ENCODE peak calls at places on chromosomes 5 and 9, in six cellular contexts. J, D, M, F, B and A are unnamed samples.

GRCh38 chr5:98794414-98795080 is 21.1 kb downstream of the RGMB start:
- DNase-seq in J (no peak), D (no peak), M (no peak), F (no peak), B (no peak), A (no peak)

GRCh38 chr9:35397216-35397698 is 92.7 kb upstream of the RUSC2 start:
- DNase-seq in J (no peak), D (no peak), M (no peak), F (no peak), B (no peak), A (no peak)

GRCh38 chr5:156469636-156470035 is 142.7 kb downstream of the SGCD start:
- DNase-seq in J (no peak), D (no peak), M (no peak), F (no peak), B (no peak), A (no peak)

GRCh38 chr9:101093620-101094019 is 65.1 kb downstream of the PLPPR1 start:
- DNase-seq in J (no peak), D (peak; percentile 44), M (no peak), F (no peak), B (no peak), A (no peak)

GRCh38 chr5:98504488-98504887 is 269.0 kb upstream of the RGMB start:
- DNase-seq in J (no peak), D (no peak), M (no peak), F (no peak), B (no peak), A (no peak)

GRCh38 chr5:151708126-151708525 is 21.4 kb upstream of the SPARC start:
- DNase-seq in J (no peak), D (peak; percentile 93), M (no peak), F (no peak), B (no peak), A (no peak)

GRCh38 chr5:138942861-138943260 is 67.7 kb upstream of the LRRTM2 start:
- DNase-seq in J (no peak), D (no peak), M (no peak), F (no peak), B (no peak), A (no peak)

GRCh38 chr9:128293091-128293490 is 17.0 kb downstream of the SWI5 start:
- DNase-seq in J (no peak), D (no peak), M (no peak), F (no peak), B (no peak), A (no peak)

GRCh38 chr5:124661317-124662141 is 84.9 kb downstream of the ZNF608 start:
- DNase-seq in J (no peak), D (peak; percentile 95), M (no peak), F (no peak), B (no peak), A (no peak)

GRCh38 chr9:34653131-34653530 is 1.1 kb downstream of the IL11RA start:
- DNase-seq in J (no peak), D (no peak), M (no peak), F (no peak), B (no peak), A (no peak)

GRCh38 chr9:26722755-26723154 is 169.8 kb downstream of the CAAP1 start:
- DNase-seq in J (no peak), D (no peak), M (no peak), F (no peak), B (no peak), A (no peak)

GRCh38 chr5:95731571-95732554 is 727 bp downstream of the RHOBTB3 start:
- DNase-seq in J (peak; percentile 6), D (peak; percentile 52), M (peak; percentile 59), F (peak; percentile 87), B (peak; percentile 54), A (peak; percentile 84)

GRCh38 chr5:123916331-123917121 is 404.5 kb downstream of the CSNK1G3 start:
- DNase-seq in J (no peak), D (peak; percentile 92), M (no peak), F (no peak), B (peak; percentile 41), A (no peak)

GRCh38 chr5:33944543-33945132 is 8.5 kb downstream of the RXFP3 start:
- DNase-seq in J (no peak), D (no peak), M (no peak), F (no peak), B (no peak), A (no peak)

GRCh38 chr5:103356344-103357091 is 98.0 kb downstream of the MACIR start:
- DNase-seq in J (no peak), D (peak; percentile 40), M (no peak), F (no peak), B (no peak), A (no peak)

GRCh38 chr5:54860321-54860720 is 125.1 kb downstream of the ESM1 start:
- DNase-seq in J (no peak), D (no peak), M (no peak), F (no peak), B (no peak), A (no peak)

GRCh38 chr5:87242242-87242641 is 25.4 kb upstream of the RASA1 start:
- DNase-seq in J (no peak), D (no peak), M (no peak), F (no peak), B (no peak), A (no peak)

GRCh38 chr5:158819840-158820620 is 279.7 kb downstream of the EBF1 start:
- DNase-seq in J (no peak), D (peak; percentile 24), M (no peak), F (no peak), B (no peak), A (no peak)

GRCh38 chr5:137147346-137147745 is 351.8 kb downstream of the SPOCK1 start:
- DNase-seq in J (no peak), D (peak; percentile 34), M (no peak), F (no peak), B (no peak), A (no peak)

GRCh38 chr5:173890195-173890951 is 2.2 kb downstream of the CPEB4 start:
- DNase-seq in J (no peak), D (peak; percentile 37), M (no peak), F (no peak), B (no peak), A (peak; percentile 58)

GRCh38 chr9:128180447-128180846 is 10.9 kb downstream of the CIZ1 start:
- DNase-seq in J (no peak), D (no peak), M (no peak), F (no peak), B (no peak), A (no peak)

GRCh38 chr9:137228515-137228967 is 1.2 kb downstream of the RNF224 start:
- DNase-seq in J (no peak), D (no peak), M (no peak), F (no peak), B (no peak), A (no peak)

GRCh38 chr9:131618071-131618479 is 72.8 kb downstream of the PRRT1B start:
- DNase-seq in J (no peak), D (peak; percentile 46), M (no peak), F (no peak), B (peak; percentile 55), A (no peak)

GRCh38 chr5:133696782-133697507 is 84.6 kb upstream of the FSTL4 start:
- DNase-seq in J (no peak), D (no peak), M (no peak), F (no peak), B (no peak), A (peak; percentile 78)

GRCh38 chr5:177132504-177133118 is 962 bp upstream of the NSD1 start:
- DNase-seq in J (peak; percentile 38), D (no peak), M (peak; percentile 78), F (no peak), B (no peak), A (peak; percentile 88)

GRCh38 chr5:143245929-143246561 is 157.4 kb downstream of the NR3C1 start:
- DNase-seq in J (no peak), D (peak; percentile 99), M (no peak), F (no peak), B (no peak), A (no peak)

GRCh38 chr5:35404701-35405100 is 174.4 kb upstream of the PRLR start:
- DNase-seq in J (no peak), D (peak; percentile 16), M (no peak), F (no peak), B (peak; percentile 14), A (no peak)

GRCh38 chr9:138116521-138116920 is 238.9 kb downstream of the CACNA1B start:
- DNase-seq in J (no peak), D (no peak), M (no peak), F (no peak), B (no peak), A (no peak)

GRCh38 chr5:932151-932627 is 39.5 kb downstream of the TRIP13 start:
- DNase-seq in J (no peak), D (no peak), M (no peak), F (peak; percentile 72), B (no peak), A (no peak)

GRCh38 chr5:176440932-176441706 is 7.1 kb upstream of the FAF2 start:
- DNase-seq in J (no peak), D (no peak), M (no peak), F (no peak), B (no peak), A (no peak)

GRCh38 chr9:93958121-93958874 is 3.1 kb upstream of the BARX1 start:
- DNase-seq in J (no peak), D (no peak), M (no peak), F (peak; percentile 74), B (no peak), A (no peak)

GRCh38 chr5:135069895-135070657 is 36.0 kb upstream of the PITX1 start:
- DNase-seq in J (no peak), D (no peak), M (no peak), F (peak; percentile 39), B (no peak), A (no peak)

GRCh38 chr9:89317282-89317681 is 1.0 kb upstream of the SECISBP2 start:
- DNase-seq in J (no peak), D (no peak), M (no peak), F (no peak), B (no peak), A (no peak)

GRCh38 chr5:96870094-96871021 is 5.9 kb upstream of the ERAP2 start:
- DNase-seq in J (no peak), D (peak; percentile 42), M (no peak), F (no peak), B (no peak), A (no peak)

GRCh38 chr5:78634634-78635033 is 13.9 kb downstream of the LHFPL2 start:
- DNase-seq in J (no peak), D (peak; percentile 32), M (no peak), F (peak; percentile 14), B (no peak), A (no peak)

GRCh38 chr9:18675345-18675744 is 201.4 kb downstream of the ADAMTSL1 start:
- DNase-seq in J (no peak), D (no peak), M (no peak), F (no peak), B (no peak), A (no peak)

GRCh38 chr9:135103001-135103446 is 15.6 kb downstream of the OLFM1 start:
- DNase-seq in J (no peak), D (no peak), M (no peak), F (no peak), B (no peak), A (no peak)

GRCh38 chr5:174410716-174411512 is 313.5 kb upstream of the MSX2 start:
- DNase-seq in J (no peak), D (peak; percentile 93), M (no peak), F (no peak), B (no peak), A (no peak)

GRCh38 chr9:122128432-122129343 is 30.9 kb downstream of the NDUFA8 start:
- DNase-seq in J (no peak), D (no peak), M (no peak), F (no peak), B (no peak), A (no peak)